ENCODE peak calls at places on chromosomes 11 and 22, in ten cellular contexts. One of them, this sample, is unnamed.

GRCh38 chr11:57562596-57562995 is 4.9 kb downstream of the UBE2L6 start:
- DNase-seq in MM.1S: no peak
- DNase-seq in pons: no peak
- DNase-seq in HS-5: no peak
- DNase-seq in T-cell: no peak
- DNase-seq in nephron progenitor cell: no peak
- DNase-seq in HFF-Myc: no peak
- DNase-seq in stimulated activated CD4-positive, alpha-beta T cell treated with anti-CD3 and anti-CD28 coated beads, TNF-alpha, amount 100 ng/mL, for 24 hours: no peak
- DNase-seq in non-pigmented ciliary epithelial cell: no peak
- DNase-seq in EL: no peak
- DNase-seq in this sample: no peak

GRCh38 chr11:77106321-77106720 is 3.7 kb downstream of the OMP start:
- DNase-seq in MM.1S: no peak
- DNase-seq in pons: peak; percentile 44
- DNase-seq in HS-5: no peak
- DNase-seq in T-cell: no peak
- DNase-seq in nephron progenitor cell: no peak
- DNase-seq in HFF-Myc: no peak
- DNase-seq in stimulated activated CD4-positive, alpha-beta T cell treated with anti-CD3 and anti-CD28 coated beads, TNF-alpha, amount 100 ng/mL, for 24 hours: no peak
- DNase-seq in non-pigmented ciliary epithelial cell: no peak
- DNase-seq in EL: no peak
- DNase-seq in this sample: no peak

GRCh38 chr22:36546092-36546804 is 17.3 kb upstream of the EIF3D start:
- DNase-seq in MM.1S: peak; percentile 24
- DNase-seq in pons: peak; percentile 31
- DNase-seq in HS-5: no peak
- DNase-seq in T-cell: no peak
- DNase-seq in nephron progenitor cell: peak; percentile 67
- DNase-seq in HFF-Myc: no peak
- DNase-seq in stimulated activated CD4-positive, alpha-beta T cell treated with anti-CD3 and anti-CD28 coated beads, TNF-alpha, amount 100 ng/mL, for 24 hours: no peak
- DNase-seq in non-pigmented ciliary epithelial cell: no peak
- DNase-seq in EL: peak; percentile 56
- DNase-seq in this sample: peak; percentile 36

GRCh38 chr11:19294444-19294843 is 53.7 kb upstream of the E2F8 start:
- DNase-seq in MM.1S: no peak
- DNase-seq in pons: no peak
- DNase-seq in HS-5: no peak
- DNase-seq in T-cell: no peak
- DNase-seq in nephron progenitor cell: no peak
- DNase-seq in HFF-Myc: no peak
- DNase-seq in stimulated activated CD4-positive, alpha-beta T cell treated with anti-CD3 and anti-CD28 coated beads, TNF-alpha, amount 100 ng/mL, for 24 hours: no peak
- DNase-seq in non-pigmented ciliary epithelial cell: no peak
- DNase-seq in EL: no peak
- DNase-seq in this sample: no peak

GRCh38 chr11:68551223-68551622 is 90.7 kb downstream of the PPP6R3 start:
- DNase-seq in MM.1S: no peak
- DNase-seq in pons: no peak
- DNase-seq in HS-5: no peak
- DNase-seq in T-cell: no peak
- DNase-seq in nephron progenitor cell: no peak
- DNase-seq in HFF-Myc: no peak
- DNase-seq in stimulated activated CD4-positive, alpha-beta T cell treated with anti-CD3 and anti-CD28 coated beads, TNF-alpha, amount 100 ng/mL, for 24 hours: no peak
- DNase-seq in non-pigmented ciliary epithelial cell: no peak
- DNase-seq in EL: no peak
- DNase-seq in this sample: no peak

GRCh38 chr11:19873730-19874129 is 161.1 kb downstream of the NAV2 start:
- DNase-seq in MM.1S: no peak
- DNase-seq in pons: no peak
- DNase-seq in HS-5: no peak
- DNase-seq in T-cell: no peak
- DNase-seq in nephron progenitor cell: no peak
- DNase-seq in HFF-Myc: no peak
- DNase-seq in stimulated activated CD4-positive, alpha-beta T cell treated with anti-CD3 and anti-CD28 coated beads, TNF-alpha, amount 100 ng/mL, for 24 hours: no peak
- DNase-seq in non-pigmented ciliary epithelial cell: no peak
- DNase-seq in EL: no peak
- DNase-seq in this sample: no peak

GRCh38 chr22:27857441-27857840 is 55.9 kb upstream of the MN1 start:
- DNase-seq in MM.1S: no peak
- DNase-seq in pons: no peak
- DNase-seq in HS-5: no peak
- DNase-seq in T-cell: no peak
- DNase-seq in nephron progenitor cell: no peak
- DNase-seq in HFF-Myc: peak; percentile 57
- DNase-seq in stimulated activated CD4-positive, alpha-beta T cell treated with anti-CD3 and anti-CD28 coated beads, TNF-alpha, amount 100 ng/mL, for 24 hours: no peak
- DNase-seq in non-pigmented ciliary epithelial cell: no peak
- DNase-seq in EL: peak; percentile 80
- DNase-seq in this sample: peak; percentile 71

GRCh38 chr22:37485006-37485713 is 1.0 kb downstream of the MFNG start:
- DNase-seq in MM.1S: peak; percentile 45
- DNase-seq in pons: peak; percentile 44
- DNase-seq in HS-5: no peak
- DNase-seq in T-cell: peak; percentile 66
- DNase-seq in nephron progenitor cell: no peak
- DNase-seq in HFF-Myc: no peak
- DNase-seq in stimulated activated CD4-positive, alpha-beta T cell treated with anti-CD3 and anti-CD28 coated beads, TNF-alpha, amount 100 ng/mL, for 24 hours: peak; percentile 35
- DNase-seq in non-pigmented ciliary epithelial cell: no peak
- DNase-seq in EL: no peak
- DNase-seq in this sample: no peak

GRCh38 chr22:19959043-19959586 is 17.5 kb upstream of the TXNRD2 start:
- DNase-seq in MM.1S: no peak
- DNase-seq in pons: no peak
- DNase-seq in HS-5: no peak
- DNase-seq in T-cell: no peak
- DNase-seq in nephron progenitor cell: peak; percentile 99
- DNase-seq in HFF-Myc: no peak
- DNase-seq in stimulated activated CD4-positive, alpha-beta T cell treated with anti-CD3 and anti-CD28 coated beads, TNF-alpha, amount 100 ng/mL, for 24 hours: no peak
- DNase-seq in non-pigmented ciliary epithelial cell: no peak
- DNase-seq in EL: no peak
- DNase-seq in this sample: no peak

GRCh38 chr22:23282089-23282501 is 101.8 kb downstream of the BCR start:
- DNase-seq in MM.1S: no peak
- DNase-seq in pons: peak; percentile 17
- DNase-seq in HS-5: peak; percentile 52
- DNase-seq in T-cell: no peak
- DNase-seq in nephron progenitor cell: no peak
- DNase-seq in HFF-Myc: peak; percentile 41
- DNase-seq in stimulated activated CD4-positive, alpha-beta T cell treated with anti-CD3 and anti-CD28 coated beads, TNF-alpha, amount 100 ng/mL, for 24 hours: no peak
- DNase-seq in non-pigmented ciliary epithelial cell: no peak
- DNase-seq in EL: peak; percentile 88
- DNase-seq in this sample: peak; percentile 36

GRCh38 chr11:117458275-117459120 is 130.8 kb downstream of the CEP164 start:
- DNase-seq in MM.1S: no peak
- DNase-seq in pons: no peak
- DNase-seq in HS-5: no peak
- DNase-seq in T-cell: no peak
- DNase-seq in nephron progenitor cell: no peak
- DNase-seq in HFF-Myc: no peak
- DNase-seq in stimulated activated CD4-positive, alpha-beta T cell treated with anti-CD3 and anti-CD28 coated beads, TNF-alpha, amount 100 ng/mL, for 24 hours: no peak
- DNase-seq in non-pigmented ciliary epithelial cell: no peak
- DNase-seq in EL: no peak
- DNase-seq in this sample: no peak

GRCh38 chr22:25146311-25146710 is 53.3 kb upstream of the CRYBB3 start:
- DNase-seq in MM.1S: no peak
- DNase-seq in pons: no peak
- DNase-seq in HS-5: no peak
- DNase-seq in T-cell: no peak
- DNase-seq in nephron progenitor cell: no peak
- DNase-seq in HFF-Myc: no peak
- DNase-seq in stimulated activated CD4-positive, alpha-beta T cell treated with anti-CD3 and anti-CD28 coated beads, TNF-alpha, amount 100 ng/mL, for 24 hours: no peak
- DNase-seq in non-pigmented ciliary epithelial cell: no peak
- DNase-seq in EL: no peak
- DNase-seq in this sample: no peak

GRCh38 chr11:110134120-110134519 is 40.9 kb downstream of the ZC3H12C start:
- DNase-seq in MM.1S: no peak
- DNase-seq in pons: peak; percentile 70
- DNase-seq in HS-5: no peak
- DNase-seq in T-cell: no peak
- DNase-seq in nephron progenitor cell: no peak
- DNase-seq in HFF-Myc: no peak
- DNase-seq in stimulated activated CD4-positive, alpha-beta T cell treated with anti-CD3 and anti-CD28 coated beads, TNF-alpha, amount 100 ng/mL, for 24 hours: no peak
- DNase-seq in non-pigmented ciliary epithelial cell: no peak
- DNase-seq in EL: no peak
- DNase-seq in this sample: no peak

GRCh38 chr11:127074151-127074761 is 73.7 kb upstream of the KIRREL3 start:
- DNase-seq in MM.1S: peak; percentile 96
- DNase-seq in pons: peak; percentile 66
- DNase-seq in HS-5: peak; percentile 22
- DNase-seq in T-cell: no peak
- DNase-seq in nephron progenitor cell: peak; percentile 18
- DNase-seq in HFF-Myc: peak; percentile 46
- DNase-seq in stimulated activated CD4-positive, alpha-beta T cell treated with anti-CD3 and anti-CD28 coated beads, TNF-alpha, amount 100 ng/mL, for 24 hours: no peak
- DNase-seq in non-pigmented ciliary epithelial cell: no peak
- DNase-seq in EL: peak; percentile 75
- DNase-seq in this sample: peak; percentile 71

GRCh38 chr11:77287136-77287535 is 14.3 kb downstream of the GDPD4 start:
- DNase-seq in MM.1S: no peak
- DNase-seq in pons: no peak
- DNase-seq in HS-5: no peak
- DNase-seq in T-cell: no peak
- DNase-seq in nephron progenitor cell: no peak
- DNase-seq in HFF-Myc: no peak
- DNase-seq in stimulated activated CD4-positive, alpha-beta T cell treated with anti-CD3 and anti-CD28 coated beads, TNF-alpha, amount 100 ng/mL, for 24 hours: no peak
- DNase-seq in non-pigmented ciliary epithelial cell: no peak
- DNase-seq in EL: peak; percentile 21
- DNase-seq in this sample: no peak

GRCh38 chr11:126334665-126335462 is 20.6 kb upstream of the ST3GAL4 start:
- DNase-seq in MM.1S: no peak
- DNase-seq in pons: no peak
- DNase-seq in HS-5: no peak
- DNase-seq in T-cell: no peak
- DNase-seq in nephron progenitor cell: no peak
- DNase-seq in HFF-Myc: no peak
- DNase-seq in stimulated activated CD4-positive, alpha-beta T cell treated with anti-CD3 and anti-CD28 coated beads, TNF-alpha, amount 100 ng/mL, for 24 hours: no peak
- DNase-seq in non-pigmented ciliary epithelial cell: no peak
- DNase-seq in EL: peak; percentile 63
- DNase-seq in this sample: peak; percentile 57

GRCh38 chr22:26952654-26953379 is 295.4 kb downstream of the MIAT start:
- DNase-seq in MM.1S: no peak
- DNase-seq in pons: no peak
- DNase-seq in HS-5: no peak
- DNase-seq in T-cell: no peak
- DNase-seq in nephron progenitor cell: no peak
- DNase-seq in HFF-Myc: no peak
- DNase-seq in stimulated activated CD4-positive, alpha-beta T cell treated with anti-CD3 and anti-CD28 coated beads, TNF-alpha, amount 100 ng/mL, for 24 hours: no peak
- DNase-seq in non-pigmented ciliary epithelial cell: no peak
- DNase-seq in EL: no peak
- DNase-seq in this sample: no peak

GRCh38 chr22:32764330-32765116 is 37.0 kb upstream of the TIMP3 start:
- DNase-seq in MM.1S: no peak
- DNase-seq in pons: no peak
- DNase-seq in HS-5: no peak
- DNase-seq in T-cell: no peak
- DNase-seq in nephron progenitor cell: no peak
- DNase-seq in HFF-Myc: peak; percentile 46
- DNase-seq in stimulated activated CD4-positive, alpha-beta T cell treated with anti-CD3 and anti-CD28 coated beads, TNF-alpha, amount 100 ng/mL, for 24 hours: no peak
- DNase-seq in non-pigmented ciliary epithelial cell: peak; percentile 85
- DNase-seq in EL: peak; percentile 75
- DNase-seq in this sample: peak; percentile 56

GRCh38 chr11:32890843-32891656 is 1.6 kb upstream of the QSER1 start:
- DNase-seq in MM.1S: no peak
- DNase-seq in pons: no peak
- DNase-seq in HS-5: no peak
- DNase-seq in T-cell: no peak
- DNase-seq in nephron progenitor cell: no peak
- DNase-seq in HFF-Myc: no peak
- DNase-seq in stimulated activated CD4-positive, alpha-beta T cell treated with anti-CD3 and anti-CD28 coated beads, TNF-alpha, amount 100 ng/mL, for 24 hours: no peak
- DNase-seq in non-pigmented ciliary epithelial cell: no peak
- DNase-seq in EL: no peak
- DNase-seq in this sample: no peak

GRCh38 chr11:111775024-111775710 is 9.0 kb upstream of the PPP2R1B start:
- DNase-seq in MM.1S: no peak
- DNase-seq in pons: no peak
- DNase-seq in HS-5: no peak
- DNase-seq in T-cell: no peak
- DNase-seq in nephron progenitor cell: no peak
- DNase-seq in HFF-Myc: no peak
- DNase-seq in stimulated activated CD4-positive, alpha-beta T cell treated with anti-CD3 and anti-CD28 coated beads, TNF-alpha, amount 100 ng/mL, for 24 hours: no peak
- DNase-seq in non-pigmented ciliary epithelial cell: no peak
- DNase-seq in EL: no peak
- DNase-seq in this sample: no peak

GRCh38 chr22:45112136-45112879 is 51.4 kb upstream of the NUP50 start:
- DNase-seq in MM.1S: no peak
- DNase-seq in pons: no peak
- DNase-seq in HS-5: peak; percentile 78
- DNase-seq in T-cell: no peak
- DNase-seq in nephron progenitor cell: no peak
- DNase-seq in HFF-Myc: no peak
- DNase-seq in stimulated activated CD4-positive, alpha-beta T cell treated with anti-CD3 and anti-CD28 coated beads, TNF-alpha, amount 100 ng/mL, for 24 hours: no peak
- DNase-seq in non-pigmented ciliary epithelial cell: no peak
- DNase-seq in EL: peak; percentile 82
- DNase-seq in this sample: peak; percentile 92

GRCh38 chr22:28648792-28649191 is 30.8 kb downstream of the TTC28 start:
- DNase-seq in MM.1S: no peak
- DNase-seq in pons: no peak
- DNase-seq in HS-5: no peak
- DNase-seq in T-cell: no peak
- DNase-seq in nephron progenitor cell: no peak
- DNase-seq in HFF-Myc: no peak
- DNase-seq in stimulated activated CD4-positive, alpha-beta T cell treated with anti-CD3 and anti-CD28 coated beads, TNF-alpha, amount 100 ng/mL, for 24 hours: no peak
- DNase-seq in non-pigmented ciliary epithelial cell: no peak
- DNase-seq in EL: no peak
- DNase-seq in this sample: no peak

GRCh38 chr22:46007848-46008261 is 30.9 kb upstream of the WNT7B start:
- DNase-seq in MM.1S: no peak
- DNase-seq in pons: no peak
- DNase-seq in HS-5: no peak
- DNase-seq in T-cell: no peak
- DNase-seq in nephron progenitor cell: no peak
- DNase-seq in HFF-Myc: peak; percentile 60
- DNase-seq in stimulated activated CD4-positive, alpha-beta T cell treated with anti-CD3 and anti-CD28 coated beads, TNF-alpha, amount 100 ng/mL, for 24 hours: no peak
- DNase-seq in non-pigmented ciliary epithelial cell: peak; percentile 72
- DNase-seq in EL: peak; percentile 98
- DNase-seq in this sample: peak; percentile 91

GRCh38 chr11:14393129-14393528 is 34.1 kb upstream of the RRAS2 start:
- DNase-seq in MM.1S: no peak
- DNase-seq in pons: no peak
- DNase-seq in HS-5: no peak
- DNase-seq in T-cell: no peak
- DNase-seq in nephron progenitor cell: no peak
- DNase-seq in HFF-Myc: no peak
- DNase-seq in stimulated activated CD4-positive, alpha-beta T cell treated with anti-CD3 and anti-CD28 coated beads, TNF-alpha, amount 100 ng/mL, for 24 hours: no peak
- DNase-seq in non-pigmented ciliary epithelial cell: no peak
- DNase-seq in EL: no peak
- DNase-seq in this sample: no peak

GRCh38 chr22:48941903-48942625 is 885.6 kb downstream of the BRD1 start:
- DNase-seq in MM.1S: no peak
- DNase-seq in pons: no peak
- DNase-seq in HS-5: no peak
- DNase-seq in T-cell: no peak
- DNase-seq in nephron progenitor cell: no peak
- DNase-seq in HFF-Myc: no peak
- DNase-seq in stimulated activated CD4-positive, alpha-beta T cell treated with anti-CD3 and anti-CD28 coated beads, TNF-alpha, amount 100 ng/mL, for 24 hours: no peak
- DNase-seq in non-pigmented ciliary epithelial cell: no peak
- DNase-seq in EL: no peak
- DNase-seq in this sample: no peak

GRCh38 chr22:16608931-16609330 is 16.3 kb upstream of the CCT8L2 start:
- DNase-seq in MM.1S: no peak
- DNase-seq in pons: no peak
- DNase-seq in HS-5: no peak
- DNase-seq in T-cell: no peak
- DNase-seq in nephron progenitor cell: no peak
- DNase-seq in HFF-Myc: no peak
- DNase-seq in stimulated activated CD4-positive, alpha-beta T cell treated with anti-CD3 and anti-CD28 coated beads, TNF-alpha, amount 100 ng/mL, for 24 hours: no peak
- DNase-seq in non-pigmented ciliary epithelial cell: no peak
- DNase-seq in EL: no peak
- DNase-seq in this sample: no peak

This sample was measured in HFFc6.